ENCODE peak calls at places on chromosomes 3 and 15, in four cellular contexts. G is effector CD4-positive, alpha-beta T cell; P is AG08395; J is HT1080. R is an unnamed sample.

GRCh38 chr3:168071535-168071934 is 24.2 kb downstream of the GOLIM4 start:
- DNase-seq in G (no peak), P (peak), J (peak), R (no peak)

GRCh38 chr3:193620650-193621049 is 27.6 kb downstream of the OPA1 start:
- DNase-seq in G (no peak), P (no peak), J (no peak), R (no peak)

GRCh38 chr3:188278717-188279324 is 124.9 kb downstream of the LPP start:
- DNase-seq in G (no peak), P (no peak), J (no peak), R (no peak)

GRCh38 chr15:43052860-43053259 is 53.0 kb downstream of the UBR1 start:
- DNase-seq in G (no peak), P (no peak), J (no peak), R (no peak)

GRCh38 chr3:52428151-52429005 is 16.5 kb downstream of the SEMA3G start:
- DNase-seq in G (no peak), P (peak), J (peak), R (no peak)

GRCh38 chr3:120625199-120625598 is 29.1 kb downstream of the NDUFB4 start:
- DNase-seq in G (no peak), P (no peak), J (peak), R (no peak)

GRCh38 chr3:55481067-55481917 is 5.8 kb downstream of the WNT5A start:
- DNase-seq in G (no peak), P (peak), J (no peak), R (no peak)

GRCh38 chr3:59982510-59982909 is 932.7 kb upstream of the CFAP20DC start:
- DNase-seq in G (no peak), P (no peak), J (no peak), R (no peak)

R was measured in NCI-H1048.